ENCODE peak calls at places on chromosome 10, in ten cellular contexts. N is RWPE2; L is activated gamma-delta T cell; G is M059J; I is posterior cingulate gyrus; J is hepatocyte; Y is neural crest cell; E is hypothalamus; Z is NCI-H1436; T is stimulated activated CD8-positive, alpha-beta memory T cell treated with anti-CD3 and anti-CD28 coated beads, Interleukin-7, amount 100 ng/mL, for 48 hours. R is an unnamed sample.

GRCh38 chr10:3805227-3805790 is 20.3 kb upstream of the KLF6 start:
- DNase-seq in N (no peak), L (no peak), G (peak), I (no peak), J (no peak), Y (no peak), E (no peak), Z (no peak), T (no peak), R (peak)

GRCh38 chr10:114279289-114279688 is 40.2 kb downstream of the VWA2 start:
- DNase-seq in N (no peak), L (no peak), G (no peak), I (no peak), J (no peak), Y (no peak), E (no peak), Z (no peak), T (no peak), R (no peak)

GRCh38 chr10:96299383-96299782 is 4.9 kb upstream of the DNTT start:
- DNase-seq in N (no peak), L (no peak), G (no peak), I (no peak), J (no peak), Y (no peak), E (no peak), Z (no peak), T (no peak), R (no peak)

GRCh38 chr10:114273910-114274309 is 34.9 kb downstream of the VWA2 start:
- DNase-seq in N (no peak), L (no peak), G (no peak), I (no peak), J (no peak), Y (no peak), E (no peak), Z (no peak), T (no peak), R (no peak)

GRCh38 chr10:112361951-112362770 is 11.8 kb upstream of the ACSL5 start:
- DNase-seq in N (no peak), L (no peak), G (peak), I (no peak), J (no peak), Y (no peak), E (no peak), Z (no peak), T (no peak), R (peak)

GRCh38 chr10:107054469-107055156 is 109.9 kb downstream of the SORCS1 start:
- DNase-seq in N (no peak), L (no peak), G (no peak), I (no peak), J (peak), Y (no peak), E (no peak), Z (no peak), T (no peak), R (no peak)

GRCh38 chr10:78357673-78358206 is 324.1 kb downstream of the RPS24 start:
- DNase-seq in N (no peak), L (no peak), G (no peak), I (no peak), J (no peak), Y (no peak), E (no peak), Z (no peak), T (no peak), R (no peak)

GRCh38 chr10:73096041-73096451 is 620 bp downstream of the P4HA1 start:
- DNase-seq in N (peak), L (peak), G (peak), I (peak), J (peak), Y (peak), E (no peak), Z (peak), T (peak), R (peak)

GRCh38 chr10:114286971-114287370 is 47.9 kb downstream of the VWA2 start:
- DNase-seq in N (no peak), L (no peak), G (no peak), I (no peak), J (no peak), Y (no peak), E (no peak), Z (no peak), T (no peak), R (no peak)

GRCh38 chr10:84537447-84537931 is 209.1 kb downstream of the CCSER2 start:
- DNase-seq in N (no peak), L (no peak), G (peak), I (peak), J (peak), Y (peak), E (no peak), Z (peak), T (no peak), R (no peak)

GRCh38 chr10:6151087-6151977 is 51.4 kb upstream of the PFKFB3 start:
- DNase-seq in N (no peak), L (no peak), G (no peak), I (peak), J (peak), Y (peak), E (no peak), Z (no peak), T (no peak), R (peak)

GRCh38 chr10:108052981-108053380 is 888.5 kb upstream of the SORCS1 start:
- DNase-seq in N (no peak), L (no peak), G (peak), I (no peak), J (no peak), Y (no peak), E (no peak), Z (no peak), T (no peak), R (no peak)

GRCh38 chr10:125236091-125236490 is 75.7 kb upstream of the CTBP2 start:
- DNase-seq in N (no peak), L (no peak), G (no peak), I (no peak), J (no peak), Y (no peak), E (no peak), Z (no peak), T (no peak), R (no peak)

GRCh38 chr10:125878957-125879835 is 1.9 kb downstream of the DHX32 start:
- DNase-seq in N (peak), L (no peak), G (peak), I (no peak), J (peak), Y (no peak), E (no peak), Z (no peak), T (no peak), R (no peak)

GRCh38 chr10:85648279-85648754 is 718.3 kb downstream of the GRID1 start:
- DNase-seq in N (no peak), L (no peak), G (peak), I (peak), J (peak), Y (no peak), E (no peak), Z (no peak), T (no peak), R (no peak)

GRCh38 chr10:7937315-7937945 is 117.1 kb upstream of the GATA3 start:
- DNase-seq in N (no peak), L (no peak), G (no peak), I (no peak), J (no peak), Y (no peak), E (no peak), Z (no peak), T (no peak), R (no peak)

GRCh38 chr10:30671011-30671616 is 41.6 kb upstream of the LYZL2 start:
- DNase-seq in N (no peak), L (no peak), G (peak), I (no peak), J (peak), Y (peak), E (no peak), Z (peak), T (no peak), R (peak)

GRCh38 chr10:10923029-10923668 is 94.5 kb upstream of the CELF2 start:
- DNase-seq in N (no peak), L (no peak), G (no peak), I (no peak), J (no peak), Y (no peak), E (no peak), Z (no peak), T (no peak), R (no peak)

GRCh38 chr10:127556911-127557310 is 7.8 kb downstream of the NPS start:
- DNase-seq in N (no peak), L (no peak), G (no peak), I (no peak), J (peak), Y (peak), E (no peak), Z (no peak), T (no peak), R (no peak)

GRCh38 chr10:125151170-125151823 is 9.1 kb downstream of the CTBP2 start:
- DNase-seq in N (no peak), L (peak), G (no peak), I (no peak), J (no peak), Y (no peak), E (no peak), Z (no peak), T (no peak), R (no peak)

GRCh38 chr10:59830601-59831259 is 75.6 kb downstream of the CCDC6 start:
- DNase-seq in N (no peak), L (no peak), G (peak), I (no peak), J (peak), Y (peak), E (no peak), Z (peak), T (no peak), R (no peak)

GRCh38 chr10:98848361-98848760 is 387.3 kb downstream of the HPSE2 start:
- DNase-seq in N (no peak), L (no peak), G (peak), I (no peak), J (no peak), Y (no peak), E (no peak), Z (no peak), T (no peak), R (no peak)

GRCh38 chr10:112952282-112952991 is 2.4 kb downstream of the TCF7L2 start:
- DNase-seq in N (no peak), L (no peak), G (peak), I (no peak), J (peak), Y (no peak), E (no peak), Z (no peak), T (no peak), R (no peak)

GRCh38 chr10:99457808-99458207 is 27.4 kb upstream of the GOT1 start:
- DNase-seq in N (no peak), L (no peak), G (peak), I (no peak), J (no peak), Y (no peak), E (no peak), Z (no peak), T (no peak), R (no peak)

GRCh38 chr10:113865896-113866295 is 11.4 kb downstream of the NHLRC2 start:
- DNase-seq in N (no peak), L (no peak), G (no peak), I (no peak), J (no peak), Y (no peak), E (no peak), Z (no peak), T (no peak), R (no peak)

GRCh38 chr10:132231656-132232552 is 45.2 kb downstream of the DPYSL4 start:
- DNase-seq in N (no peak), L (no peak), G (no peak), I (no peak), J (no peak), Y (no peak), E (no peak), Z (peak), T (no peak), R (no peak)

GRCh38 chr10:49109669-49110335 is 5.5 kb downstream of the VSTM4 start:
- DNase-seq in N (no peak), L (no peak), G (no peak), I (no peak), J (peak), Y (no peak), E (no peak), Z (no peak), T (no peak), R (peak)

GRCh38 chr10:7649673-7650330 is 17.0 kb downstream of the ITIH5 start:
- DNase-seq in N (no peak), L (no peak), G (peak), I (no peak), J (no peak), Y (no peak), E (no peak), Z (no peak), T (no peak), R (no peak)

GRCh38 chr10:30092151-30092790 is 32.9 kb upstream of the JCAD start:
- DNase-seq in N (no peak), L (no peak), G (peak), I (no peak), J (no peak), Y (no peak), E (no peak), Z (no peak), T (no peak), R (no peak)

GRCh38 chr10:122931088-122931958 is 20.9 kb downstream of the FAM24A start:
- DNase-seq in N (no peak), L (no peak), G (no peak), I (no peak), J (no peak), Y (no peak), E (no peak), Z (no peak), T (no peak), R (no peak)

GRCh38 chr10:131212763-131213325 is 98.7 kb downstream of the TCERG1L start:
- DNase-seq in N (peak), L (no peak), G (no peak), I (no peak), J (no peak), Y (no peak), E (no peak), Z (no peak), T (no peak), R (peak)

GRCh38 chr10:123069271-123069670 is 60.5 kb downstream of the ACADSB start:
- DNase-seq in N (no peak), L (no peak), G (no peak), I (no peak), J (no peak), Y (no peak), E (no peak), Z (peak), T (no peak), R (no peak)

R was measured in lower leg skin.